ENCODE peak calls at places on chromosomes 6 and 20, in nine cellular contexts. One of them, this sample, is unnamed.

GRCh38 chr6:39227476-39227875 is 1.8 kb downstream of the KCNK5 start:
- DNase-seq in CD8-positive, alpha-beta T cell: no peak
- DNase-seq in heart left ventricle: no peak
- DNase-seq in psoas muscle: no peak
- DNase-seq in A549: no peak
- DNase-seq in brain microvascular endothelial cell: no peak
- DNase-seq in Peyer's patch: no peak
- DNase-seq in PC-3: no peak
- DNase-seq in body of pancreas: no peak
- DNase-seq in this sample: no peak

GRCh38 chr20:20480689-20481088 is 112.8 kb downstream of the INSM1 start:
- DNase-seq in CD8-positive, alpha-beta T cell: no peak
- DNase-seq in heart left ventricle: no peak
- DNase-seq in psoas muscle: no peak
- DNase-seq in A549: no peak
- DNase-seq in brain microvascular endothelial cell: peak; percentile 38
- DNase-seq in Peyer's patch: no peak
- DNase-seq in PC-3: peak; percentile 81
- DNase-seq in body of pancreas: no peak
- DNase-seq in this sample: no peak

GRCh38 chr20:55437778-55438417 is 567.4 kb downstream of the CBLN4 start:
- DNase-seq in CD8-positive, alpha-beta T cell: no peak
- DNase-seq in heart left ventricle: no peak
- DNase-seq in psoas muscle: no peak
- DNase-seq in A549: no peak
- DNase-seq in brain microvascular endothelial cell: no peak
- DNase-seq in Peyer's patch: no peak
- DNase-seq in PC-3: no peak
- DNase-seq in body of pancreas: peak; percentile 3
- DNase-seq in this sample: no peak

GRCh38 chr6:41247288-41247865 is 19.2 kb downstream of the TREML4 start:
- DNase-seq in CD8-positive, alpha-beta T cell: no peak
- DNase-seq in heart left ventricle: no peak
- DNase-seq in psoas muscle: no peak
- DNase-seq in A549: no peak
- DNase-seq in brain microvascular endothelial cell: no peak
- DNase-seq in Peyer's patch: no peak
- DNase-seq in PC-3: no peak
- DNase-seq in body of pancreas: no peak
- DNase-seq in this sample: no peak

GRCh38 chr6:2990179-2990931 is 9.3 kb upstream of the NQO2 start:
- DNase-seq in CD8-positive, alpha-beta T cell: peak; percentile 19
- DNase-seq in heart left ventricle: no peak
- DNase-seq in psoas muscle: no peak
- DNase-seq in A549: no peak
- DNase-seq in brain microvascular endothelial cell: peak; percentile 60
- DNase-seq in Peyer's patch: peak; percentile 30
- DNase-seq in PC-3: peak; percentile 37
- DNase-seq in body of pancreas: peak; percentile 44
- DNase-seq in this sample: peak; percentile 50

GRCh38 chr6:40188931-40189330 is 254.7 kb upstream of the MOCS1 start:
- DNase-seq in CD8-positive, alpha-beta T cell: no peak
- DNase-seq in heart left ventricle: no peak
- DNase-seq in psoas muscle: no peak
- DNase-seq in A549: no peak
- DNase-seq in brain microvascular endothelial cell: no peak
- DNase-seq in Peyer's patch: no peak
- DNase-seq in PC-3: no peak
- DNase-seq in body of pancreas: no peak
- DNase-seq in this sample: no peak

GRCh38 chr6:134456284-134456683 is 138.4 kb upstream of the SGK1 start:
- DNase-seq in CD8-positive, alpha-beta T cell: no peak
- DNase-seq in heart left ventricle: no peak
- DNase-seq in psoas muscle: no peak
- DNase-seq in A549: no peak
- DNase-seq in brain microvascular endothelial cell: no peak
- DNase-seq in Peyer's patch: no peak
- DNase-seq in PC-3: no peak
- DNase-seq in body of pancreas: no peak
- DNase-seq in this sample: no peak

GRCh38 chr20:58698741-58699141 is 6.1 kb downstream of the NPEPL1 start:
- DNase-seq in CD8-positive, alpha-beta T cell: no peak
- DNase-seq in heart left ventricle: no peak
- DNase-seq in psoas muscle: peak; percentile 76
- DNase-seq in A549: no peak
- DNase-seq in brain microvascular endothelial cell: no peak
- DNase-seq in Peyer's patch: no peak
- DNase-seq in PC-3: no peak
- DNase-seq in body of pancreas: no peak
- DNase-seq in this sample: no peak

GRCh38 chr6:26431258-26432162 is 8.8 kb upstream of the BTN3A3 start:
- DNase-seq in CD8-positive, alpha-beta T cell: no peak
- DNase-seq in heart left ventricle: no peak
- DNase-seq in psoas muscle: no peak
- DNase-seq in A549: no peak
- DNase-seq in brain microvascular endothelial cell: no peak
- DNase-seq in Peyer's patch: no peak
- DNase-seq in PC-3: no peak
- DNase-seq in body of pancreas: no peak
- DNase-seq in this sample: no peak

GRCh38 chr6:3697609-3698008 is 53.9 kb downstream of the PXDC1 start:
- DNase-seq in CD8-positive, alpha-beta T cell: no peak
- DNase-seq in heart left ventricle: no peak
- DNase-seq in psoas muscle: no peak
- DNase-seq in A549: no peak
- DNase-seq in brain microvascular endothelial cell: peak; percentile 84
- DNase-seq in Peyer's patch: no peak
- DNase-seq in PC-3: no peak
- DNase-seq in body of pancreas: no peak
- DNase-seq in this sample: no peak

GRCh38 chr6:103264020-103264419 is 1595.7 kb downstream of the HACE1 start:
- DNase-seq in CD8-positive, alpha-beta T cell: no peak
- DNase-seq in heart left ventricle: no peak
- DNase-seq in psoas muscle: no peak
- DNase-seq in A549: no peak
- DNase-seq in brain microvascular endothelial cell: no peak
- DNase-seq in Peyer's patch: no peak
- DNase-seq in PC-3: no peak
- DNase-seq in body of pancreas: no peak
- DNase-seq in this sample: no peak

GRCh38 chr20:47125553-47126373 is 230.7 kb downstream of the ZMYND8 start:
- DNase-seq in CD8-positive, alpha-beta T cell: no peak
- DNase-seq in heart left ventricle: no peak
- DNase-seq in psoas muscle: no peak
- DNase-seq in A549: no peak
- DNase-seq in brain microvascular endothelial cell: no peak
- DNase-seq in Peyer's patch: no peak
- DNase-seq in PC-3: no peak
- DNase-seq in body of pancreas: no peak
- DNase-seq in this sample: no peak

GRCh38 chr6:3251462-3252314 is 7.1 kb upstream of the PSMG4 start:
- DNase-seq in CD8-positive, alpha-beta T cell: peak; percentile 74
- DNase-seq in heart left ventricle: peak; percentile 79
- DNase-seq in psoas muscle: peak; percentile 90
- DNase-seq in A549: peak; percentile 75
- DNase-seq in brain microvascular endothelial cell: peak; percentile 75
- DNase-seq in Peyer's patch: peak; percentile 74
- DNase-seq in PC-3: peak; percentile 91
- DNase-seq in body of pancreas: peak; percentile 83
- DNase-seq in this sample: peak; percentile 86

GRCh38 chr6:98037571-98037970 is 754.6 kb upstream of the MMS22L start:
- DNase-seq in CD8-positive, alpha-beta T cell: no peak
- DNase-seq in heart left ventricle: no peak
- DNase-seq in psoas muscle: no peak
- DNase-seq in A549: no peak
- DNase-seq in brain microvascular endothelial cell: no peak
- DNase-seq in Peyer's patch: no peak
- DNase-seq in PC-3: peak; percentile 12
- DNase-seq in body of pancreas: no peak
- DNase-seq in this sample: no peak

GRCh38 chr6:17505062-17505476 is 95.0 kb upstream of the FAM8A1 start:
- DNase-seq in CD8-positive, alpha-beta T cell: no peak
- DNase-seq in heart left ventricle: no peak
- DNase-seq in psoas muscle: no peak
- DNase-seq in A549: peak; percentile 5
- DNase-seq in brain microvascular endothelial cell: peak; percentile 11
- DNase-seq in Peyer's patch: no peak
- DNase-seq in PC-3: peak; percentile 39
- DNase-seq in body of pancreas: no peak
- DNase-seq in this sample: no peak

DNA sequence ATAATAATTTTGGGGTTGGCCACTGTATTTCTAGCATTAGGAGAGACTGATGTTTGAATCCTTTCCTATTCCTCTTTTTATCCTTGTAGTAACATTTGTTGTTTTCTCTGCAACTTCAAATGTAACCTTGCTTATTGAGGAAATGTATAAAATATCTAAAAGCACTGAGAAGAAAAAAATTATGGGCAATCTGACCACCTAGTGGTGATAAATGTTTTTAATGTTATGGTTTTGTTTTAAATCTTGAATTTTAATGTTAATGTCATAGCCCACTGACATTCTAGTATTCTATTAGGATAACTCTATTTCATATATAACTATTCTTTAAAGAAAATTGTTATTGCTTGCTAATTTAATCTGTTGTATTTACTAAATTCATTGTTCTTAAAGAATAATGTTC is 134.4 kb downstream of the FARS2 start:
- DNase-seq in CD8-positive, alpha-beta T cell: no peak
- DNase-seq in heart left ventricle: no peak
- DNase-seq in psoas muscle: no peak
- DNase-seq in A549: no peak
- DNase-seq in brain microvascular endothelial cell: no peak
- DNase-seq in Peyer's patch: no peak
- DNase-seq in PC-3: no peak
- DNase-seq in body of pancreas: no peak
- DNase-seq in this sample: no peak
- TF ChIP-seq CTCF in CD8-positive, alpha-beta T cell: no peak
- TF ChIP-seq CTCF in heart left ventricle: no peak
- TF ChIP-seq CTCF in psoas muscle: no peak
- TF ChIP-seq CTCF in A549: no peak
- TF ChIP-seq CTCF in brain microvascular endothelial cell: no peak
- TF ChIP-seq CTCF in Peyer's patch: no peak
- TF ChIP-seq CTCF in PC-3: peak; percentile 40
- TF ChIP-seq CTCF in body of pancreas: no peak
- TF ChIP-seq CTCF in this sample: no peak

GRCh38 chr20:5122861-5123260 is 3.1 kb upstream of the PCNA start:
- DNase-seq in CD8-positive, alpha-beta T cell: no peak
- DNase-seq in heart left ventricle: no peak
- DNase-seq in psoas muscle: no peak
- DNase-seq in A549: no peak
- DNase-seq in brain microvascular endothelial cell: no peak
- DNase-seq in Peyer's patch: no peak
- DNase-seq in PC-3: no peak
- DNase-seq in body of pancreas: no peak
- DNase-seq in this sample: no peak
- H3K27ac ChIP-seq in CD8-positive, alpha-beta T cell: no peak overlapping the region
- H3K27ac ChIP-seq in heart left ventricle: no peak overlapping the region
- H3K27ac ChIP-seq in psoas muscle: no peak overlapping the region
- H3K27ac ChIP-seq in A549: no peak overlapping the region
- H3K27ac ChIP-seq in brain microvascular endothelial cell: no peak overlapping the region
- H3K27ac ChIP-seq in Peyer's patch: no peak overlapping the region
- H3K27ac ChIP-seq in PC-3: no peak overlapping the region
- H3K27ac ChIP-seq in body of pancreas: no peak overlapping the region
- H3K27ac ChIP-seq in this sample: no peak overlapping the region

GRCh38 chr6:32638521-32639219 is 1.5 kb downstream of the HLA-DQA1 start:
- DNase-seq in CD8-positive, alpha-beta T cell: no peak
- DNase-seq in heart left ventricle: no peak
- DNase-seq in psoas muscle: no peak
- DNase-seq in A549: no peak
- DNase-seq in brain microvascular endothelial cell: no peak
- DNase-seq in Peyer's patch: no peak
- DNase-seq in PC-3: no peak
- DNase-seq in body of pancreas: no peak
- DNase-seq in this sample: no peak
- H3K4me3 ChIP-seq in CD8-positive, alpha-beta T cell: no peak overlapping the region
- H3K4me3 ChIP-seq in heart left ventricle: no peak overlapping the region
- H3K4me3 ChIP-seq in psoas muscle: no peak overlapping the region
- H3K4me3 ChIP-seq in A549: no peak overlapping the region
- H3K4me3 ChIP-seq in brain microvascular endothelial cell: no peak overlapping the region
- H3K4me3 ChIP-seq in Peyer's patch: no peak overlapping the region
- H3K4me3 ChIP-seq in PC-3: no peak overlapping the region
- H3K4me3 ChIP-seq in body of pancreas: no peak overlapping the region
- H3K4me3 ChIP-seq in this sample: no peak overlapping the region

GRCh38 chr6:92271101-92271500 is 1148.3 kb downstream of the EPHA7 start:
- DNase-seq in CD8-positive, alpha-beta T cell: no peak
- DNase-seq in heart left ventricle: no peak
- DNase-seq in psoas muscle: no peak
- DNase-seq in A549: no peak
- DNase-seq in brain microvascular endothelial cell: no peak
- DNase-seq in Peyer's patch: no peak
- DNase-seq in PC-3: no peak
- DNase-seq in body of pancreas: no peak
- DNase-seq in this sample: no peak
- TF ChIP-seq CTCF in CD8-positive, alpha-beta T cell: no peak
- TF ChIP-seq CTCF in heart left ventricle: no peak
- TF ChIP-seq CTCF in psoas muscle: no peak
- TF ChIP-seq CTCF in A549: no peak
- TF ChIP-seq CTCF in brain microvascular endothelial cell: no peak
- TF ChIP-seq CTCF in Peyer's patch: no peak
- TF ChIP-seq CTCF in PC-3: no peak
- TF ChIP-seq CTCF in body of pancreas: no peak
- TF ChIP-seq CTCF in this sample: no peak

This sample was measured in lung.